ENCODE peak calls at places on chromosomes 2 and 18, in four cellular contexts. X, I, H and Z are unnamed samples.

GRCh38 chr2:181411105-181411849 is 45.9 kb upstream of the ITGA4 start:
- DNase-seq in X (no peak), I (no peak), H (no peak), Z (no peak)

GRCh38 chr2:42364653-42365052 is 3.6 kb upstream of the COX7A2L start:
- DNase-seq in X (no peak), I (no peak), H (no peak), Z (no peak)

GRCh38 chr2:226953206-226953605 is 117.4 kb downstream of the RHBDD1 start:
- DNase-seq in X (no peak), I (no peak), H (no peak), Z (no peak)

GRCh38 chr18:30527226-30527625 is 515.3 kb downstream of the DSC3 start:
- DNase-seq in X (no peak), I (no peak), H (no peak), Z (no peak)

GRCh38 chr2:218961229-218961628 is 1.8 kb downstream of the CDK5R2 start:
- DNase-seq in X (no peak), I (no peak), H (no peak), Z (no peak)

GRCh38 chr2:230000118-230000841 is 68.4 kb downstream of the SLC16A14 start:
- DNase-seq in X (no peak), I (no peak), H (no peak), Z (no peak)

GRCh38 chr2:130916438-130916705 is 79.7 kb downstream of the ARHGEF4 start:
- DNase-seq in X (no peak), I (no peak), H (no peak), Z (no peak)

GRCh38 chr2:101858246-101858645 is 133.5 kb upstream of the IL1R2 start:
- DNase-seq in X (no peak), I (no peak), H (no peak), Z (no peak)

GRCh38 chr2:168118733-168119518 is 128.5 kb downstream of the STK39 start:
- DNase-seq in X (no peak), I (no peak), H (no peak), Z (no peak)

GRCh38 chr2:223465793-223466192 is 136.4 kb downstream of the SCG2 start:
- DNase-seq in X (peak; percentile 76), I (peak; percentile 88), H (no peak), Z (no peak)

GRCh38 chr18:22033085-22033484 is 136.3 kb upstream of the GATA6 start:
- DNase-seq in X (no peak), I (no peak), H (no peak), Z (no peak)

GRCh38 chr18:9348079-9348671 is 13.6 kb downstream of the TWSG1 start:
- DNase-seq in X (no peak), I (no peak), H (no peak), Z (no peak)

GRCh38 chr2:9656270-9656766 is 25.5 kb upstream of the YWHAQ start:
- DNase-seq in X (no peak), I (no peak), H (peak; percentile 53), Z (no peak)

GRCh38 chr2:206201075-206201848 is 41.6 kb downstream of the EEF1B2 start:
- DNase-seq in X (no peak), I (no peak), H (no peak), Z (no peak)

GRCh38 chr2:240873805-240874714 is 5.4 kb downstream of the AGXT start:
- DNase-seq in X (no peak), I (peak; percentile 94), H (no peak), Z (no peak)

GRCh38 chr2:150911766-150912280 is 349.8 kb downstream of the RBM43 start:
- DNase-seq in X (peak; percentile 35), I (peak; percentile 64), H (no peak), Z (no peak)

GRCh38 chr2:71889991-71890684 is 257.5 kb downstream of the CYP26B1 start:
- DNase-seq in X (no peak), I (no peak), H (no peak), Z (no peak)

GRCh38 chr2:152330235-152330866 is 4.6 kb upstream of the FMNL2 start:
- DNase-seq in X (no peak), I (no peak), H (no peak), Z (no peak)

GRCh38 chr2:237819231-237819630 is 20.7 kb downstream of the RBM44 start:
- DNase-seq in X (no peak), I (no peak), H (no peak), Z (no peak)

GRCh38 chr18:61887838-61888237 is 5.0 kb downstream of the RNF152 start:
- DNase-seq in X (no peak), I (no peak), H (no peak), Z (no peak)

GRCh38 chr2:208186921-208187320 is 2.9 kb downstream of the C2orf80 start:
- DNase-seq in X (no peak), I (no peak), H (no peak), Z (no peak)

DNA sequence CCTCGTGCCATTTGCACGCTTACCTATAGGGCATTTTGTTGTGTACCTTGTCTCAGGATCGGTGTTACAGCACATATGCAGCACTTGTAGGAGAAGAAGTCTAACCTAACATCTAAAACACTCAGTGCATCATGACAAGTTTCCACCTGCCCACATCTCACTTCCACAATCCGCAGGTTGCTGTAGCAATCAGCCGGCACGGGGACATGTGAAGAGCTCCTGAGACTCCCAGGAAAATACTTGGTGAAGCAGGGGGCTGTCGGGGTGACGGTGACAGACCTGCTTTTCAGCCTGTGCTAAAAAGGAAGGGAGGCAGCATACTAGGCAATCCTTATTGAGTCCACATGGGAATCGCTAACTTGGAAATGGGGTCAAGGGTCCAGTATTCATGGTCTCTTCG is 172.2 kb downstream of the MYT1L start:
- DNase-seq in X (no peak), I (no peak), H (no peak), Z (no peak)
- H3K9me3 ChIP-seq in X (peaks cover 18% of the 10 kb centered on the region), I (no peaks in the 10 kb centered on the region), H (no peaks in the 10 kb centered on the region), Z (no peaks in the 10 kb centered on the region)

DNA sequence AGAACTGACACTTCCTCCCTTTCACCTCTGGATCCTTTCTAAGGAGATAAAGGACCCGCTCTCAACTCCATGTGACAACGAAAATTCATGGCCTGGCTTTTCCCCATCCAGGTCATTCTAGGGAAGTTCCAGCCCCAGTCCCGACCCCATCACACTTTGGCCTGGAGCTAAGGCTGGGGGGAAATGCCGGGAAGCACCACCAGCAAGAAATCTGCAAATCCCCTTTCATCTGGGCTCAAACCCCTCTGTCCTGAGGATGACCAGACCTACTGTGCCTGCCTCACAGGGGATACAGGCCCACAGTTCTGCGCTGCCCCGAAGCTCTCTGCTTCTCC is 1.3 kb downstream of the SIX2 start:
- DNase-seq in X (no peak), I (no peak), H (no peak), Z (no peak)
- H3K9me3 ChIP-seq in X (no peaks in the 10 kb centered on the region), I (no peaks in the 10 kb centered on the region), H (no peaks in the 10 kb centered on the region), Z (no peaks in the 10 kb centered on the region)

DNA sequence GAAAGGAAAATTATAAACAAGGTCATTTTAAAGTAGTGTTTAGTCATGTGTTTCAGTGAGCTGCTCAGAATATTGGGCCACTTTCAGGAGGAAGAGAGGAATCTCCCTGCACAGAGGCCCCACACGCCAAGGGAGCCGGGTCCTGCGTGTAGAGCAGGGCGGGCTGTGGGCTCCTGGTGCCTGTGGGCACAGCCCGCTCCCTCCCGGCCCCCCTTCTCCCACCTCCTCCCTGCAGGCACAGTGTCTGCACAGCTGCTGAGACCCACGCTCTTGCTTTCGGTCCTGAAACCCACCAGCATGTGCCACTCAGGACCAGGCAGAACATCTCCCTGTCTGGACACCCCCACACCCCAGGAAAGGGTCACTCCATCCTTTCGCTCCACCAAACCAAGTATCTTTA is 167.6 kb upstream of the SALL3 start:
- DNase-seq in X (no peak), I (no peak), H (no peak), Z (no peak)
- H3K9me3 ChIP-seq in X (no peaks in the 10 kb centered on the region), I (no peaks in the 10 kb centered on the region), H (no peaks in the 10 kb centered on the region), Z (no peaks in the 10 kb centered on the region)

GRCh38 chr18:73414069-73414468 is 546.3 kb upstream of the NETO1 start:
- DNase-seq in X (no peak), I (no peak), H (no peak), Z (no peak)
- H3K9me3 ChIP-seq in X (peaks cover 15% of the 10 kb centered on the region), I (no peaks in the 10 kb centered on the region), H (no peaks in the 10 kb centered on the region), Z (no peaks in the 10 kb centered on the region)

DNA sequence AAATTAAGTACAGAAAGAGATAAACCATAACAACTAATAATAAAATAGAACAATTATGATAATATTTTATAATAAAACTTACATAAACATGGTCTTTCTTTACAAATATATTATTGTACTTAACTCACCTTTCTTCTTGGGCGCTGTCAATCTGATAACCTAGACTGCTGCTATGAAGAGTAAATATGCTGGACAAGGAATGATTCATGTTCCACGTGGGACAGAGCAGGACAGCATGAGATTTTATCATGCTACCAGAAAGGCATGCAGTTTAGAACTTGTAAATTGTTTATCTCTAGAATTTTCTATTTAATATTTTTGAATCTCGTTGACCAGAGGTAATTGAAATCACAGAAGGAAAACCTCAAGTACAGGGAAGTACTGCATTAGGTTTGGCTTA is 210.7 kb downstream of the ANKRD30B start:
- DNase-seq in X (no peak), I (no peak), H (no peak), Z (no peak)
- H3K9me3 ChIP-seq in X (peaks cover 20% of the 10 kb centered on the region), I (no peaks in the 10 kb centered on the region), H (no peaks in the 10 kb centered on the region), Z (no peaks in the 10 kb centered on the region)

GRCh38 chr2:217467331-217467730 is 535.5 kb downstream of the TNS1 start:
- DNase-seq in X (no peak), I (no peak), H (no peak), Z (no peak)
- H3K9me3 ChIP-seq in X (peaks cover 10% of the 10 kb centered on the region), I (no peaks in the 10 kb centered on the region), H (no peaks in the 10 kb centered on the region), Z (no peaks in the 10 kb centered on the region)

GRCh38 chr2:3037196-3038194 is 340.1 kb downstream of the EIPR1 start:
- DNase-seq in X (no peak), I (peak; percentile 30), H (no peak), Z (no peak)
- H3K9me3 ChIP-seq in X (peaks cover under 1% of the 10 kb centered on the region), I (no peaks in the 10 kb centered on the region), H (no peaks in the 10 kb centered on the region), Z (no peaks in the 10 kb centered on the region)

DNA sequence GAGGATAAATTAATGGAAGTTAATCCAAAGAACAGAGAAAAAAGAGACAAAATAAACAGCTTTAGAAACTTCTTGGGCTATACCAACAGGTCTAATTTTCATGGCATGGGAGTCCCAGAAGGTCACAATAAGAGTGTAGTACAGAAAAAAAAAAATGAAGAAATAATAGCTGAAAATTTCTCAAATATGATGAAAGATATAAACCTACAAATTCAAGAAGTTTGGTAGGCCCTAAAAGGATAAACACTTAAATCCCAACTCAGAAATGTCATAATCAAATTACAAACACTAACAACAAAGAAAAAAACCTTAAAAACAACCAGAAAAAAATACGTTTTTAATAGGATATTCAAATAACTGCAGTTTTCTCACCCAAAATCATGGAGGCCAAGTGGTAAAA is 229.3 kb upstream of the ZEB2 start:
- DNase-seq in X (no peak), I (no peak), H (no peak), Z (no peak)
- H3K9me3 ChIP-seq in X (peaks cover 56% of the 10 kb centered on the region), I (no peaks in the 10 kb centered on the region), H (no peaks in the 10 kb centered on the region), Z (no peaks in the 10 kb centered on the region)

DNA sequence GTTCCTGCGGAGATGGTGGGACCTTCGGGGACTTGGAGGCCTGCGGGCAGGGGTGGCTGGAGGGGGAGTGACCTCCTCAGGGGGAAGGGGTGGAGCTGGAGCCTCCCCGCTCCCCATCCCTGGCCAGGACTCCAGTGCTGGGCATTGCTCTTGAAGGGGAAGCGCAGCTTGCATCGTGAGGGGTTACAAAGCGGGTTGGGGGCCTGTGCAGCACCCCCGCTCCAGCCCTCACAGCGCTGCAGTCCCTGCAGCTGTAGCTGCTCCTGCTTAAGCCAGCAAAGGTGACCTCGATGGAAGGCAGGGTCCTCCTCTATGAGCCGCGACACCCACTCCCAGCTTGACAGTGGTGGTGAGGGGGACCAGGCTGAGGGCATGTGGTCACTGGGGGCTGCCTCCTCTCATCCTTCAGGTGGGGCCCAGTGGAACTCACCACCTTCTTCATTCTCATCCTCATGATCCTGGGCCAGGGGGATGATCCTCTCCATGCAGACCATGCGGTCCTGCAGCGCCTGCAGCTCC is 36.7 kb upstream of the ANKRD62 start:
- DNase-seq in X (no peak), I (no peak), H (no peak), Z (no peak)
- H3K9me3 ChIP-seq in X (no peaks in the 10 kb centered on the region), I (no peaks in the 10 kb centered on the region), H (no peaks in the 10 kb centered on the region), Z (no peaks in the 10 kb centered on the region)

GRCh38 chr2:196649202-196649601 is 9.7 kb downstream of the CCDC150 start:
- DNase-seq in X (no peak), I (no peak), H (no peak), Z (no peak)
- H3K9me3 ChIP-seq in X (peaks cover 55% of the 10 kb centered on the region), I (peaks cover 5% of the 10 kb centered on the region), H (peaks cover 16% of the 10 kb centered on the region), Z (peaks cover 4% of the 10 kb centered on the region)